ENCODE peak calls at places on chromosomes 7 and 10, in nine cellular contexts. T is NCI-H1417, R is endothelial cell, C is endothelial cell of umbilical vein, B is NCI-H1105, Z is pons, K is amniotic epithelial cell, J is ureter, V is foreskin fibroblast. A is an unnamed sample.

GRCh38 chr7:44846816-44847508 is 925 bp downstream of the H2AZ2 start:
- DNase-seq in T (peak; percentile 62), R (no peak), C (peak; percentile 42), B (no peak), Z (no peak), K (no peak), J (no peak), V (no peak), A (no peak)

GRCh38 chr10:125005312-125006187 is 63.6 kb downstream of the ZRANB1 start:
- DNase-seq in T (no peak), R (no peak), C (no peak), B (no peak), Z (no peak), K (no peak), J (no peak), V (no peak), A (no peak)

GRCh38 chr7:21253740-21254687 is 173.9 kb upstream of the SP4 start:
- DNase-seq in T (peak; percentile 97), R (peak; percentile 76), C (peak; percentile 78), B (peak; percentile 78), Z (peak; percentile 85), K (peak; percentile 50), J (no peak), V (peak; percentile 13), A (no peak)

GRCh38 chr10:118667732-118668131 is 72.3 kb upstream of the PRLHR start:
- DNase-seq in T (no peak), R (no peak), C (no peak), B (no peak), Z (no peak), K (no peak), J (no peak), V (no peak), A (no peak)

GRCh38 chr7:11726251-11727155 is 105.5 kb downstream of the THSD7A start:
- DNase-seq in T (no peak), R (no peak), C (no peak), B (no peak), Z (no peak), K (no peak), J (peak; percentile 46), V (peak; percentile 96), A (peak; percentile 82)

GRCh38 chr10:37734971-37735370 is 122.4 kb downstream of the ZNF248 start:
- DNase-seq in T (no peak), R (no peak), C (no peak), B (no peak), Z (no peak), K (peak; percentile 15), J (no peak), V (no peak), A (no peak)

GRCh38 chr10:92594194-92594593 is 1.3 kb downstream of the KIF11 start:
- DNase-seq in T (peak; percentile 23), R (no peak), C (peak; percentile 35), B (no peak), Z (no peak), K (no peak), J (no peak), V (peak; percentile 5), A (no peak)

GRCh38 chr10:126684171-126684745 is 13.8 kb upstream of the C10orf90 start:
- DNase-seq in T (no peak), R (no peak), C (no peak), B (no peak), Z (no peak), K (no peak), J (no peak), V (no peak), A (no peak)

GRCh38 chr7:9507281-9507680 is 1073.9 kb downstream of the NXPH1 start:
- DNase-seq in T (no peak), R (no peak), C (no peak), B (no peak), Z (peak; percentile 4), K (peak; percentile 10), J (no peak), V (no peak), A (peak; percentile 86)

GRCh38 chr7:135831451-135832220 is 83.0 kb upstream of the FAM180A start:
- DNase-seq in T (no peak), R (no peak), C (no peak), B (no peak), Z (no peak), K (peak; percentile 9), J (no peak), V (no peak), A (no peak)

GRCh38 chr7:35624299-35625186 is 70.4 kb downstream of the HERPUD2 start:
- DNase-seq in T (peak; percentile 73), R (peak; percentile 63), C (peak; percentile 49), B (peak; percentile 25), Z (peak; percentile 48), K (peak; percentile 36), J (no peak), V (peak; percentile 67), A (peak; percentile 3)

GRCh38 chr7:74514131-74514591 is 60.5 kb downstream of the GTF2IRD1 start:
- DNase-seq in T (peak; percentile 87), R (no peak), C (no peak), B (no peak), Z (no peak), K (no peak), J (no peak), V (no peak), A (no peak)

GRCh38 chr10:6838118-6838517 is 258.0 kb upstream of the PRKCQ start:
- DNase-seq in T (peak; percentile 22), R (peak; percentile 6), C (no peak), B (no peak), Z (peak; percentile 23), K (no peak), J (no peak), V (no peak), A (no peak)

GRCh38 chr10:79446451-79447020 is 1.1 kb upstream of the ZCCHC24 start:
- DNase-seq in T (no peak), R (peak; percentile 60), C (peak; percentile 36), B (no peak), Z (no peak), K (no peak), J (peak; percentile 74), V (peak; percentile 71), A (no peak)

GRCh38 chr7:105580022-105580740 is 1.1 kb downstream of the EFCAB10 start:
- DNase-seq in T (no peak), R (no peak), C (peak; percentile 17), B (no peak), Z (no peak), K (no peak), J (no peak), V (no peak), A (no peak)

GRCh38 chr10:70588255-70588654 is 14.3 kb downstream of the PRF1 start:
- DNase-seq in T (no peak), R (no peak), C (no peak), B (no peak), Z (no peak), K (no peak), J (no peak), V (no peak), A (no peak)

GRCh38 chr7:36191292-36191920 is 38.4 kb downstream of the EEPD1 start:
- DNase-seq in T (no peak), R (no peak), C (no peak), B (no peak), Z (no peak), K (no peak), J (no peak), V (peak; percentile 60), A (no peak)

GRCh38 chr10:2232479-2232878 is 495.2 kb upstream of the ADARB2 start:
- DNase-seq in T (no peak), R (no peak), C (no peak), B (no peak), Z (no peak), K (no peak), J (no peak), V (no peak), A (no peak)

GRCh38 chr10:78231930-78232329 is 198.3 kb downstream of the RPS24 start:
- DNase-seq in T (no peak), R (no peak), C (no peak), B (no peak), Z (no peak), K (no peak), J (no peak), V (peak; percentile 49), A (no peak)

GRCh38 chr10:48246501-48246900 is 28.0 kb downstream of the FRMPD2 start:
- DNase-seq in T (no peak), R (no peak), C (no peak), B (no peak), Z (no peak), K (no peak), J (no peak), V (no peak), A (no peak)

GRCh38 chr10:110495731-110496552 is 1.8 kb upstream of the DUSP5 start:
- DNase-seq in T (no peak), R (peak; percentile 28), C (peak; percentile 76), B (no peak), Z (no peak), K (peak; percentile 80), J (no peak), V (peak; percentile 91), A (no peak)

GRCh38 chr7:78443811-78444210 is 645.2 kb downstream of the PHTF2 start:
- DNase-seq in T (peak; percentile 10), R (no peak), C (no peak), B (no peak), Z (no peak), K (no peak), J (no peak), V (no peak), A (no peak)

GRCh38 chr7:96931891-96932290 is 73.5 kb upstream of the DLX6 start:
- DNase-seq in T (no peak), R (no peak), C (no peak), B (no peak), Z (no peak), K (no peak), J (no peak), V (no peak), A (no peak)

GRCh38 chr10:61994404-61995031 is 93.0 kb downstream of the ARID5B start:
- DNase-seq in T (peak; percentile 42), R (no peak), C (no peak), B (no peak), Z (no peak), K (no peak), J (no peak), V (no peak), A (no peak)

GRCh38 chr10:80260295-80261243 is 28.9 kb downstream of the MAT1A start:
- DNase-seq in T (peak; percentile 58), R (peak; percentile 71), C (peak; percentile 26), B (no peak), Z (peak; percentile 4), K (peak; percentile 4), J (no peak), V (peak; percentile 53), A (no peak)

GRCh38 chr7:4714767-4715384 is 32.8 kb downstream of the FOXK1 start:
- DNase-seq in T (no peak), R (no peak), C (no peak), B (no peak), Z (no peak), K (no peak), J (no peak), V (no peak), A (no peak)

GRCh38 chr10:89690027-89690426 is 11.4 kb upstream of the KIF20B start:
- DNase-seq in T (no peak), R (no peak), C (no peak), B (no peak), Z (no peak), K (no peak), J (no peak), V (peak; percentile 38), A (no peak)

GRCh38 chr10:78664929-78665525 is 403.7 kb upstream of the ZMIZ1 start:
- DNase-seq in T (peak; percentile 2), R (no peak), C (peak; percentile 41), B (no peak), Z (no peak), K (peak; percentile 43), J (no peak), V (peak; percentile 74), A (no peak)

GRCh38 chr10:133109736-133110532 is 22.2 kb downstream of the ADGRA1 start:
- DNase-seq in T (no peak), R (no peak), C (peak; percentile 35), B (no peak), Z (no peak), K (no peak), J (no peak), V (no peak), A (no peak)

GRCh38 chr10:117860823-117861222 is 185.9 kb downstream of the RAB11FIP2 start:
- DNase-seq in T (peak; percentile 31), R (no peak), C (peak; percentile 5), B (no peak), Z (no peak), K (no peak), J (no peak), V (peak; percentile 14), A (no peak)

GRCh38 chr10:13959443-13960359 is 371.0 kb downstream of the FRMD4A start:
- DNase-seq in T (peak; percentile 8), R (no peak), C (peak; percentile 81), B (no peak), Z (no peak), K (no peak), J (no peak), V (peak; percentile 13), A (no peak)

A was measured in NCI-H446 treated with DMSO at 0.1 percent for 48 hours.